ENCODE peak calls at places on chromosomes 5 and 9, in eight cellular contexts. Q is AG08396; G is CD4-positive, alpha-beta memory T cell; L is neural crest cell; Y is activated CD4-positive, alpha-beta T cell treated with anti-CD3 and anti-CD28 coated beads, Interleukin-2, amount 50 U/mL, for 4 hours; M is type B pancreatic cell; D is stimulated activated CD4-positive, alpha-beta T cell treated with anti-CD3 and anti-CD28 coated beads, Interleukin-15, amount 100 ng/mL, for 1 hour; V is left colon. W is an unnamed sample.

GRCh38 chr5:155222393-155222792 is 208.8 kb downstream of the KIF4B start:
- DNase-seq in M (no peak), Y (no peak), D (no peak), V (no peak), Q (no peak), G (no peak), L (no peak), W (no peak)

GRCh38 chr9:101254733-101255473 is 129.9 kb downstream of the BAAT start:
- DNase-seq in L (no peak), D (no peak), Q (no peak), Y (no peak), G (no peak), M (no peak), V (no peak), W (no peak)

GRCh38 chr5:151619812-151620462 is 28.8 kb upstream of the FAT2 start:
- DNase-seq in G (no peak), L (no peak), D (no peak), V (no peak), Y (no peak), Q (no peak), M (no peak), W (no peak)

GRCh38 chr5:15521349-15521937 is 21.5 kb downstream of the FBXL7 start:
- DNase-seq in D (no peak), V (no peak), Q (no peak), G (no peak), L (no peak), M (no peak), Y (no peak), W (no peak)

GRCh38 chr5:38265546-38266179 is 7.3 kb downstream of the EGFLAM start:
- DNase-seq in L (peak), D (peak), V (no peak), Q (peak), Y (peak), G (no peak), M (peak), W (no peak)

GRCh38 chr5:43649256-43649655 is 46.3 kb downstream of the NNT start:
- DNase-seq in Q (peak), M (no peak), D (no peak), V (no peak), Y (no peak), L (no peak), G (no peak), W (no peak)

GRCh38 chr9:135787317-135787716 is 85.3 kb downstream of the KCNT1 start:
- DNase-seq in Q (no peak), G (no peak), L (no peak), Y (no peak), M (no peak), V (no peak), D (no peak), W (no peak)

GRCh38 chr9:114278881-114279570 is 43.9 kb upstream of the ORM1 start:
- DNase-seq in Y (no peak), L (no peak), D (no peak), G (peak), M (peak), Q (peak), V (peak), W (no peak)

GRCh38 chr5:39928709-39929108 is 503.9 kb upstream of the DAB2 start:
- DNase-seq in G (no peak), D (no peak), Y (no peak), L (no peak), Q (no peak), M (no peak), V (no peak), W (no peak)

GRCh38 chr9:136880651-136881050 is 5.7 kb upstream of the TRAF2 start:
- DNase-seq in L (no peak), G (no peak), D (no peak), Y (no peak), Q (no peak), V (peak), M (no peak), W (no peak)

GRCh38 chr9:120689860-120690259 is 24.4 kb downstream of the MEGF9 start:
- DNase-seq in M (no peak), Y (no peak), D (no peak), V (no peak), L (no peak), Q (no peak), G (no peak), W (no peak)

GRCh38 chr5:149371296-149371962 is 7.7 kb downstream of the IL17B start:
- DNase-seq in Q (peak), V (peak), M (no peak), L (peak), D (peak), G (peak), Y (peak), W (peak)

W was measured in activated T-helper 9 cell treated with anti-CD3 and anti-CD28 coated beads, Interleukin-2, amount 50 U/mL, for 16 hours.